ENCODE peak calls at places on chromosome 18, in ten cellular contexts. T is small intestine; B is body of pancreas; F is tibial artery; I is NCI-H446 treated with DMSO at 0.1 percent for 48 hours; R is H54; J is activated CD4-positive, alpha-beta T cell treated with anti-CD3 and anti-CD28 coated beads, Interleukin-2, amount 50 U/mL, for 4 hours; W is activated T-cell treated with anti-CD3 and anti-CD28 coated beads, Interleukin-2, amount 50 U/mL, for 72 hours; G is bronchial epithelial cell; V is GM04504. S is an unnamed sample.

GRCh38 chr18:11246466-11246865 is 97.1 kb upstream of the PIEZO2 start:
- DNase-seq in T (no peak), B (no peak), F (no peak), I (no peak), R (no peak), J (no peak), W (no peak), G (no peak), V (peak), S (no peak)

GRCh38 chr18:67402543-67402942 is 114.0 kb downstream of the DSEL start:
- DNase-seq in T (no peak), B (no peak), F (no peak), I (no peak), R (no peak), J (no peak), W (no peak), G (peak), V (no peak), S (no peak)

GRCh38 chr18:27583466-27583865 is 398.4 kb upstream of the CHST9 start:
- DNase-seq in T (peak), B (no peak), F (no peak), I (no peak), R (no peak), J (no peak), W (no peak), G (no peak), V (no peak), S (no peak)

GRCh38 chr18:49858309-49859005 is 45.1 kb upstream of the ACAA2 start:
- DNase-seq in T (peak), B (peak), F (no peak), I (peak), R (peak), J (peak), W (peak), G (peak), V (peak), S (peak)

GRCh38 chr18:10234281-10234680 is 220.2 kb upstream of the APCDD1 start:
- DNase-seq in T (no peak), B (no peak), F (no peak), I (no peak), R (no peak), J (no peak), W (no peak), G (peak), V (no peak), S (no peak)

GRCh38 chr18:13237073-13237472 is 18.5 kb downstream of the LDLRAD4 start:
- DNase-seq in T (no peak), B (peak), F (peak), I (no peak), R (no peak), J (no peak), W (no peak), G (no peak), V (no peak), S (no peak)

GRCh38 chr18:57813245-57813644 is 10.1 kb upstream of the ATP8B1 start:
- DNase-seq in T (no peak), B (no peak), F (no peak), I (no peak), R (peak), J (no peak), W (no peak), G (peak), V (peak), S (no peak)

GRCh38 chr18:28112056-28112470 is 64.9 kb downstream of the CDH2 start:
- DNase-seq in T (no peak), B (no peak), F (no peak), I (no peak), R (no peak), J (no peak), W (no peak), G (peak), V (peak), S (no peak)

GRCh38 chr18:51857989-51858388 is 482.0 kb upstream of the DCC start:
- DNase-seq in T (no peak), B (no peak), F (no peak), I (peak), R (no peak), J (no peak), W (no peak), G (no peak), V (no peak), S (no peak)

GRCh38 chr18:79756143-79756500 is 41.6 kb upstream of the KCNG2 start:
- DNase-seq in T (no peak), B (peak), F (peak), I (no peak), R (no peak), J (no peak), W (no peak), G (no peak), V (no peak), S (no peak)

GRCh38 chr18:48951448-48952286 is 902 bp upstream of the SMAD7 start:
- DNase-seq in T (peak), B (peak), F (peak), I (peak), R (peak), J (peak), W (peak), G (peak), V (peak), S (no peak)

GRCh38 chr18:29083545-29083944 is 906.6 kb upstream of the CDH2 start:
- DNase-seq in T (no peak), B (no peak), F (no peak), I (no peak), R (no peak), J (no peak), W (no peak), G (peak), V (no peak), S (no peak)

GRCh38 chr18:44696892-44697291 is 16.2 kb downstream of the SETBP1 start:
- DNase-seq in T (no peak), B (peak), F (no peak), I (no peak), R (no peak), J (no peak), W (no peak), G (peak), V (no peak), S (no peak)

GRCh38 chr18:10863026-10863425 is 286.3 kb downstream of the PIEZO2 start:
- DNase-seq in T (no peak), B (no peak), F (no peak), I (no peak), R (no peak), J (no peak), W (no peak), G (no peak), V (no peak), S (no peak)

GRCh38 chr18:12838178-12838634 is 45.8 kb downstream of the PTPN2 start:
- DNase-seq in T (peak), B (peak), F (no peak), I (no peak), R (peak), J (no peak), W (no peak), G (peak), V (peak), S (no peak)

GRCh38 chr18:22711381-22711717 is 221.8 kb upstream of the RBBP8 start:
- DNase-seq in T (no peak), B (no peak), F (no peak), I (no peak), R (no peak), J (no peak), W (no peak), G (peak), V (no peak), S (no peak)

GRCh38 chr18:47754311-47755101 is 176.0 kb downstream of the SMAD2 start:
- DNase-seq in T (peak), B (peak), F (no peak), I (no peak), R (peak), J (peak), W (peak), G (peak), V (no peak), S (peak)

GRCh38 chr18:76306685-76307292 is 188.3 kb downstream of the ZNF516 start:
- DNase-seq in T (no peak), B (no peak), F (no peak), I (no peak), R (no peak), J (no peak), W (no peak), G (no peak), V (no peak), S (no peak)

GRCh38 chr18:57575542-57575941 is 11.0 kb downstream of the FECH start:
- DNase-seq in T (no peak), B (no peak), F (no peak), I (no peak), R (no peak), J (no peak), W (no peak), G (peak), V (no peak), S (no peak)

GRCh38 chr18:75249672-75250470 is 39.3 kb downstream of the TSHZ1 start:
- DNase-seq in T (no peak), B (no peak), F (no peak), I (no peak), R (no peak), J (no peak), W (no peak), G (no peak), V (no peak), S (no peak)

GRCh38 chr18:7221424-7222155 is 9.3 kb upstream of the LRRC30 start:
- DNase-seq in T (peak), B (peak), F (no peak), I (peak), R (peak), J (no peak), W (peak), G (peak), V (peak), S (peak)

GRCh38 chr18:74050807-74051206 is 96.8 kb downstream of the FBXO15 start:
- DNase-seq in T (no peak), B (no peak), F (no peak), I (no peak), R (no peak), J (no peak), W (no peak), G (no peak), V (no peak), S (no peak)